ENCODE peak calls at places on chromosomes 6 and 20, in six cellular contexts. One of them, this sample, is unnamed.

GRCh38 chr20:50048420-50049166 is 64.4 kb downstream of the UBE2V1 start:
- DNase-seq in A549: no peak
- DNase-seq in NCI-H446 treated with DMSO at 0.1 percent for 48 hours: no peak
- DNase-seq in fibroblast of pulmonary artery: no peak
- DNase-seq in naive thymus-derived CD8-positive, alpha-beta T cell: peak; percentile 62
- DNase-seq in stimulated activated CD4-positive, alpha-beta T cell treated with anti-CD3 and anti-CD28 coated beads, Interleukin-2, amount 100 ng/mL, for 48 hours: no peak
- DNase-seq in this sample: no peak

GRCh38 chr6:3315068-3315467 is 56.3 kb downstream of the PSMG4 start:
- DNase-seq in naive thymus-derived CD8-positive, alpha-beta T cell: no peak
- DNase-seq in fibroblast of pulmonary artery: no peak
- DNase-seq in stimulated activated CD4-positive, alpha-beta T cell treated with anti-CD3 and anti-CD28 coated beads, Interleukin-2, amount 100 ng/mL, for 48 hours: no peak
- DNase-seq in A549: no peak
- DNase-seq in NCI-H446 treated with DMSO at 0.1 percent for 48 hours: no peak
- DNase-seq in this sample: no peak

GRCh38 chr20:14992071-14992654 is 654.8 kb upstream of the FLRT3 start:
- DNase-seq in fibroblast of pulmonary artery: peak; percentile 74
- DNase-seq in NCI-H446 treated with DMSO at 0.1 percent for 48 hours: no peak
- DNase-seq in stimulated activated CD4-positive, alpha-beta T cell treated with anti-CD3 and anti-CD28 coated beads, Interleukin-2, amount 100 ng/mL, for 48 hours: no peak
- DNase-seq in naive thymus-derived CD8-positive, alpha-beta T cell: no peak
- DNase-seq in A549: peak; percentile 69
- DNase-seq in this sample: no peak

GRCh38 chr6:149190228-149190831 is 127.2 kb upstream of the TAB2 start:
- DNase-seq in NCI-H446 treated with DMSO at 0.1 percent for 48 hours: no peak
- DNase-seq in naive thymus-derived CD8-positive, alpha-beta T cell: peak; percentile 44
- DNase-seq in stimulated activated CD4-positive, alpha-beta T cell treated with anti-CD3 and anti-CD28 coated beads, Interleukin-2, amount 100 ng/mL, for 48 hours: peak; percentile 57
- DNase-seq in fibroblast of pulmonary artery: peak; percentile 49
- DNase-seq in A549: peak; percentile 17
- DNase-seq in this sample: no peak

GRCh38 chr20:62652051-62652893 is 10.0 kb downstream of the SLCO4A1 start:
- DNase-seq in fibroblast of pulmonary artery: peak; percentile 99
- DNase-seq in naive thymus-derived CD8-positive, alpha-beta T cell: peak; percentile 75
- DNase-seq in A549: peak; percentile 88
- DNase-seq in NCI-H446 treated with DMSO at 0.1 percent for 48 hours: no peak
- DNase-seq in stimulated activated CD4-positive, alpha-beta T cell treated with anti-CD3 and anti-CD28 coated beads, Interleukin-2, amount 100 ng/mL, for 48 hours: peak; percentile 44
- DNase-seq in this sample: peak; percentile 92

GRCh38 chr20:3551681-3552434 is 81.0 kb downstream of the ATRN start:
- DNase-seq in stimulated activated CD4-positive, alpha-beta T cell treated with anti-CD3 and anti-CD28 coated beads, Interleukin-2, amount 100 ng/mL, for 48 hours: no peak
- DNase-seq in fibroblast of pulmonary artery: no peak
- DNase-seq in naive thymus-derived CD8-positive, alpha-beta T cell: no peak
- DNase-seq in NCI-H446 treated with DMSO at 0.1 percent for 48 hours: no peak
- DNase-seq in A549: no peak
- DNase-seq in this sample: no peak

GRCh38 chr20:31894980-31895675 is 24.7 kb downstream of the TTLL9 start:
- DNase-seq in NCI-H446 treated with DMSO at 0.1 percent for 48 hours: no peak
- DNase-seq in fibroblast of pulmonary artery: peak; percentile 64
- DNase-seq in naive thymus-derived CD8-positive, alpha-beta T cell: no peak
- DNase-seq in A549: peak; percentile 58
- DNase-seq in stimulated activated CD4-positive, alpha-beta T cell treated with anti-CD3 and anti-CD28 coated beads, Interleukin-2, amount 100 ng/mL, for 48 hours: no peak
- DNase-seq in this sample: no peak

GRCh38 chr6:52326540-52327364 is 35.2 kb upstream of the PAQR8 start:
- DNase-seq in NCI-H446 treated with DMSO at 0.1 percent for 48 hours: no peak
- DNase-seq in A549: no peak
- DNase-seq in naive thymus-derived CD8-positive, alpha-beta T cell: no peak
- DNase-seq in stimulated activated CD4-positive, alpha-beta T cell treated with anti-CD3 and anti-CD28 coated beads, Interleukin-2, amount 100 ng/mL, for 48 hours: no peak
- DNase-seq in fibroblast of pulmonary artery: no peak
- DNase-seq in this sample: no peak

GRCh38 chr20:21235713-21236445 is 67.3 kb upstream of the XRN2 start:
- DNase-seq in stimulated activated CD4-positive, alpha-beta T cell treated with anti-CD3 and anti-CD28 coated beads, Interleukin-2, amount 100 ng/mL, for 48 hours: peak; percentile 68
- DNase-seq in NCI-H446 treated with DMSO at 0.1 percent for 48 hours: peak; percentile 31
- DNase-seq in naive thymus-derived CD8-positive, alpha-beta T cell: peak; percentile 57
- DNase-seq in fibroblast of pulmonary artery: peak; percentile 80
- DNase-seq in A549: peak; percentile 78
- DNase-seq in this sample: peak; percentile 67

GRCh38 chr6:80214436-80215022 is 108.1 kb downstream of the BCKDHB start:
- DNase-seq in fibroblast of pulmonary artery: peak; percentile 79
- DNase-seq in A549: peak; percentile 45
- DNase-seq in stimulated activated CD4-positive, alpha-beta T cell treated with anti-CD3 and anti-CD28 coated beads, Interleukin-2, amount 100 ng/mL, for 48 hours: peak; percentile 6
- DNase-seq in naive thymus-derived CD8-positive, alpha-beta T cell: no peak
- DNase-seq in NCI-H446 treated with DMSO at 0.1 percent for 48 hours: peak; percentile 49
- DNase-seq in this sample: peak; percentile 57

GRCh38 chr20:48098866-48099265 is 313.6 kb upstream of the SULF2 start:
- DNase-seq in A549: no peak
- DNase-seq in NCI-H446 treated with DMSO at 0.1 percent for 48 hours: no peak
- DNase-seq in stimulated activated CD4-positive, alpha-beta T cell treated with anti-CD3 and anti-CD28 coated beads, Interleukin-2, amount 100 ng/mL, for 48 hours: no peak
- DNase-seq in naive thymus-derived CD8-positive, alpha-beta T cell: no peak
- DNase-seq in fibroblast of pulmonary artery: peak; percentile 50
- DNase-seq in this sample: no peak

GRCh38 chr20:52937701-52938100 is 34.5 kb upstream of the TSHZ2 start:
- DNase-seq in A549: peak; percentile 23
- DNase-seq in stimulated activated CD4-positive, alpha-beta T cell treated with anti-CD3 and anti-CD28 coated beads, Interleukin-2, amount 100 ng/mL, for 48 hours: no peak
- DNase-seq in naive thymus-derived CD8-positive, alpha-beta T cell: no peak
- DNase-seq in NCI-H446 treated with DMSO at 0.1 percent for 48 hours: no peak
- DNase-seq in fibroblast of pulmonary artery: no peak
- DNase-seq in this sample: no peak

GRCh38 chr6:77457720-77458349 is 5.5 kb downstream of the HTR1B start:
- DNase-seq in stimulated activated CD4-positive, alpha-beta T cell treated with anti-CD3 and anti-CD28 coated beads, Interleukin-2, amount 100 ng/mL, for 48 hours: peak; percentile 26
- DNase-seq in A549: peak; percentile 78
- DNase-seq in NCI-H446 treated with DMSO at 0.1 percent for 48 hours: peak; percentile 28
- DNase-seq in fibroblast of pulmonary artery: peak; percentile 98
- DNase-seq in naive thymus-derived CD8-positive, alpha-beta T cell: no peak
- DNase-seq in this sample: peak; percentile 49

GRCh38 chr6:28267695-28268059 is 734 bp downstream of the ZSCAN26 start:
- DNase-seq in NCI-H446 treated with DMSO at 0.1 percent for 48 hours: no peak
- DNase-seq in fibroblast of pulmonary artery: no peak
- DNase-seq in A549: no peak
- DNase-seq in stimulated activated CD4-positive, alpha-beta T cell treated with anti-CD3 and anti-CD28 coated beads, Interleukin-2, amount 100 ng/mL, for 48 hours: no peak
- DNase-seq in naive thymus-derived CD8-positive, alpha-beta T cell: no peak
- DNase-seq in this sample: no peak

GRCh38 chr6:148523051-148523450 is 180.4 kb downstream of the SASH1 start:
- DNase-seq in naive thymus-derived CD8-positive, alpha-beta T cell: no peak
- DNase-seq in stimulated activated CD4-positive, alpha-beta T cell treated with anti-CD3 and anti-CD28 coated beads, Interleukin-2, amount 100 ng/mL, for 48 hours: no peak
- DNase-seq in NCI-H446 treated with DMSO at 0.1 percent for 48 hours: no peak
- DNase-seq in fibroblast of pulmonary artery: peak; percentile 72
- DNase-seq in A549: no peak
- DNase-seq in this sample: no peak

GRCh38 chr20:23122321-23122720 is 36.2 kb upstream of the CD93 start:
- DNase-seq in fibroblast of pulmonary artery: no peak
- DNase-seq in NCI-H446 treated with DMSO at 0.1 percent for 48 hours: no peak
- DNase-seq in naive thymus-derived CD8-positive, alpha-beta T cell: no peak
- DNase-seq in A549: no peak
- DNase-seq in stimulated activated CD4-positive, alpha-beta T cell treated with anti-CD3 and anti-CD28 coated beads, Interleukin-2, amount 100 ng/mL, for 48 hours: no peak
- DNase-seq in this sample: no peak

GRCh38 chr6:4344317-4344899 is 209.0 kb upstream of the ECI2 start:
- DNase-seq in A549: no peak
- DNase-seq in fibroblast of pulmonary artery: no peak
- DNase-seq in naive thymus-derived CD8-positive, alpha-beta T cell: no peak
- DNase-seq in NCI-H446 treated with DMSO at 0.1 percent for 48 hours: no peak
- DNase-seq in stimulated activated CD4-positive, alpha-beta T cell treated with anti-CD3 and anti-CD28 coated beads, Interleukin-2, amount 100 ng/mL, for 48 hours: no peak
- DNase-seq in this sample: no peak

GRCh38 chr6:18551228-18551627 is 164.1 kb downstream of the RNF144B start:
- DNase-seq in fibroblast of pulmonary artery: peak; percentile 76
- DNase-seq in A549: no peak
- DNase-seq in NCI-H446 treated with DMSO at 0.1 percent for 48 hours: no peak
- DNase-seq in stimulated activated CD4-positive, alpha-beta T cell treated with anti-CD3 and anti-CD28 coated beads, Interleukin-2, amount 100 ng/mL, for 48 hours: no peak
- DNase-seq in naive thymus-derived CD8-positive, alpha-beta T cell: no peak
- DNase-seq in this sample: no peak

GRCh38 chr6:145704153-145704781 is 31.1 kb downstream of the EPM2A start:
- DNase-seq in naive thymus-derived CD8-positive, alpha-beta T cell: no peak
- DNase-seq in stimulated activated CD4-positive, alpha-beta T cell treated with anti-CD3 and anti-CD28 coated beads, Interleukin-2, amount 100 ng/mL, for 48 hours: no peak
- DNase-seq in fibroblast of pulmonary artery: peak; percentile 59
- DNase-seq in A549: no peak
- DNase-seq in NCI-H446 treated with DMSO at 0.1 percent for 48 hours: no peak
- DNase-seq in this sample: no peak

GRCh38 chr20:35319206-35320197 is 27.3 kb upstream of the FAM83C start:
- DNase-seq in naive thymus-derived CD8-positive, alpha-beta T cell: no peak
- DNase-seq in A549: peak; percentile 35
- DNase-seq in NCI-H446 treated with DMSO at 0.1 percent for 48 hours: peak; percentile 49
- DNase-seq in fibroblast of pulmonary artery: peak; percentile 55
- DNase-seq in stimulated activated CD4-positive, alpha-beta T cell treated with anti-CD3 and anti-CD28 coated beads, Interleukin-2, amount 100 ng/mL, for 48 hours: no peak
- DNase-seq in this sample: peak; percentile 15

GRCh38 chr6:125066964-125067363 is 86.6 kb upstream of the TPD52L1 start:
- DNase-seq in stimulated activated CD4-positive, alpha-beta T cell treated with anti-CD3 and anti-CD28 coated beads, Interleukin-2, amount 100 ng/mL, for 48 hours: no peak
- DNase-seq in NCI-H446 treated with DMSO at 0.1 percent for 48 hours: no peak
- DNase-seq in A549: no peak
- DNase-seq in fibroblast of pulmonary artery: peak; percentile 37
- DNase-seq in naive thymus-derived CD8-positive, alpha-beta T cell: peak; percentile 21
- DNase-seq in this sample: peak; percentile 68

GRCh38 chr6:51570168-51570921 is 517.1 kb downstream of the PKHD1 start:
- DNase-seq in naive thymus-derived CD8-positive, alpha-beta T cell: no peak
- DNase-seq in NCI-H446 treated with DMSO at 0.1 percent for 48 hours: no peak
- DNase-seq in stimulated activated CD4-positive, alpha-beta T cell treated with anti-CD3 and anti-CD28 coated beads, Interleukin-2, amount 100 ng/mL, for 48 hours: no peak
- DNase-seq in fibroblast of pulmonary artery: no peak
- DNase-seq in A549: no peak
- DNase-seq in this sample: no peak

GRCh38 chr6:144098993-144099392 is 3.6 kb upstream of the SF3B5 start:
- DNase-seq in A549: no peak
- DNase-seq in stimulated activated CD4-positive, alpha-beta T cell treated with anti-CD3 and anti-CD28 coated beads, Interleukin-2, amount 100 ng/mL, for 48 hours: no peak
- DNase-seq in naive thymus-derived CD8-positive, alpha-beta T cell: no peak
- DNase-seq in fibroblast of pulmonary artery: no peak
- DNase-seq in NCI-H446 treated with DMSO at 0.1 percent for 48 hours: no peak
- DNase-seq in this sample: no peak

GRCh38 chr6:43771858-43772570 is 2.0 kb downstream of the VEGFA start:
- DNase-seq in stimulated activated CD4-positive, alpha-beta T cell treated with anti-CD3 and anti-CD28 coated beads, Interleukin-2, amount 100 ng/mL, for 48 hours: peak; percentile 68
- DNase-seq in NCI-H446 treated with DMSO at 0.1 percent for 48 hours: no peak
- DNase-seq in naive thymus-derived CD8-positive, alpha-beta T cell: peak; percentile 30
- DNase-seq in fibroblast of pulmonary artery: peak; percentile 43
- DNase-seq in A549: peak; percentile 37
- DNase-seq in this sample: peak; percentile 66

GRCh38 chr6:9412951-9413559 is 977.7 kb upstream of the SLC35B3 start:
- DNase-seq in NCI-H446 treated with DMSO at 0.1 percent for 48 hours: no peak
- DNase-seq in naive thymus-derived CD8-positive, alpha-beta T cell: no peak
- DNase-seq in A549: peak; percentile 25
- DNase-seq in stimulated activated CD4-positive, alpha-beta T cell treated with anti-CD3 and anti-CD28 coated beads, Interleukin-2, amount 100 ng/mL, for 48 hours: no peak
- DNase-seq in fibroblast of pulmonary artery: no peak
- DNase-seq in this sample: peak; percentile 39

GRCh38 chr20:24784607-24785006 is 164.5 kb upstream of the CST7 start:
- DNase-seq in NCI-H446 treated with DMSO at 0.1 percent for 48 hours: no peak
- DNase-seq in stimulated activated CD4-positive, alpha-beta T cell treated with anti-CD3 and anti-CD28 coated beads, Interleukin-2, amount 100 ng/mL, for 48 hours: no peak
- DNase-seq in fibroblast of pulmonary artery: no peak
- DNase-seq in naive thymus-derived CD8-positive, alpha-beta T cell: no peak
- DNase-seq in A549: no peak
- DNase-seq in this sample: no peak

GRCh38 chr6:135212020-135212806 is 31.1 kb downstream of the MYB start:
- DNase-seq in A549: no peak
- DNase-seq in fibroblast of pulmonary artery: peak; percentile 18
- DNase-seq in stimulated activated CD4-positive, alpha-beta T cell treated with anti-CD3 and anti-CD28 coated beads, Interleukin-2, amount 100 ng/mL, for 48 hours: no peak
- DNase-seq in naive thymus-derived CD8-positive, alpha-beta T cell: no peak
- DNase-seq in NCI-H446 treated with DMSO at 0.1 percent for 48 hours: no peak
- DNase-seq in this sample: no peak

GRCh38 chr6:2498224-2498623 is 252.5 kb downstream of the MYLK4 start:
- DNase-seq in A549: no peak
- DNase-seq in NCI-H446 treated with DMSO at 0.1 percent for 48 hours: peak; percentile 66
- DNase-seq in stimulated activated CD4-positive, alpha-beta T cell treated with anti-CD3 and anti-CD28 coated beads, Interleukin-2, amount 100 ng/mL, for 48 hours: no peak
- DNase-seq in fibroblast of pulmonary artery: peak; percentile 29
- DNase-seq in naive thymus-derived CD8-positive, alpha-beta T cell: no peak
- DNase-seq in this sample: no peak

This sample was measured in LoVo.